ENCODE peak calls at places on chromosome 1, in eight cellular contexts. D is foreskin fibroblast, F is AG04450, Z is BJ, T is MCF 10A, L is HL-60, G is cardiac muscle cell, R is OCI-LY7. I is an unnamed sample.

GRCh38 chr1:52288286-52288685 is 77.7 kb downstream of the CC2D1B start:
- DNase-seq in R (no peak), Z (no peak), G (no peak), L (no peak), D (peak; percentile 67), T (no peak), F (no peak), I (no peak)

GRCh38 chr1:7042322-7043231 is 257.3 kb downstream of the CAMTA1 start:
- DNase-seq in T (peak; percentile 49), G (peak; percentile 45), F (no peak), L (no peak), R (peak; percentile 40), Z (no peak), D (peak; percentile 50), I (peak; percentile 61)

GRCh38 chr1:64539808-64540207 is 69.9 kb downstream of the CACHD1 start:
- DNase-seq in R (no peak), T (peak; percentile 37), L (no peak), Z (no peak), F (no peak), G (peak; percentile 74), D (peak; percentile 79), I (no peak)

GRCh38 chr1:159015440-159015909 is 5.8 kb downstream of the IFI16 start:
- DNase-seq in Z (peak; percentile 42), F (peak; percentile 74), D (peak; percentile 93), L (peak; percentile 94), R (peak; percentile 91), T (peak; percentile 96), G (no peak), I (peak; percentile 63)

GRCh38 chr1:107184888-107185287 is 44.0 kb downstream of the NTNG1 start:
- DNase-seq in F (no peak), G (no peak), D (no peak), R (no peak), Z (no peak), T (no peak), L (no peak), I (no peak)

GRCh38 chr1:244897476-244898254 is 33.3 kb upstream of the HNRNPU start:
- DNase-seq in L (no peak), Z (no peak), D (no peak), T (no peak), F (no peak), R (no peak), G (no peak), I (no peak)

GRCh38 chr1:170619167-170620030 is 44.5 kb upstream of the PRRX1 start:
- DNase-seq in G (no peak), D (peak; percentile 81), L (no peak), Z (no peak), R (no peak), T (peak; percentile 61), F (no peak), I (no peak)

GRCh38 chr1:94191216-94191615 is 46.2 kb downstream of the ARHGAP29 start:
- DNase-seq in L (no peak), D (no peak), F (no peak), G (no peak), R (no peak), T (no peak), Z (no peak), I (no peak)

GRCh38 chr1:2415801-2416208 is 3.4 kb upstream of the PEX10 start:
- DNase-seq in F (no peak), L (no peak), T (no peak), D (no peak), R (peak; percentile 73), G (no peak), Z (no peak), I (peak; percentile 78)

GRCh38 chr1:64915381-64916274 is 50.7 kb downstream of the JAK1 start:
- DNase-seq in Z (peak; percentile 26), G (no peak), D (peak; percentile 78), R (no peak), L (no peak), T (peak; percentile 86), F (peak; percentile 58), I (no peak)

GRCh38 chr1:230979389-230979716 is 459 bp downstream of the ARV1 start:
- DNase-seq in D (no peak), T (no peak), G (no peak), R (no peak), L (no peak), Z (no peak), F (no peak), I (no peak)
- TF ChIP-seq CTCF in D (no peak), T (no peak), G (no peak), R (peak; percentile 12), L (no peak), Z (no peak), F (no peak), I (no peak)

GRCh38 chr1:12407050-12407961 is 177.5 kb downstream of the VPS13D start:
- DNase-seq in L (no peak), Z (peak; percentile 77), G (no peak), T (peak; percentile 64), D (peak; percentile 79), R (no peak), F (peak; percentile 55), I (peak; percentile 18)
- TF ChIP-seq CTCF in L (no peak), Z (peak; percentile 44), G (peak; percentile 45), T (peak; percentile 27), D (peak; percentile 40), R (peak; percentile 33), F (peak; percentile 56), I (no peak)

DNA sequence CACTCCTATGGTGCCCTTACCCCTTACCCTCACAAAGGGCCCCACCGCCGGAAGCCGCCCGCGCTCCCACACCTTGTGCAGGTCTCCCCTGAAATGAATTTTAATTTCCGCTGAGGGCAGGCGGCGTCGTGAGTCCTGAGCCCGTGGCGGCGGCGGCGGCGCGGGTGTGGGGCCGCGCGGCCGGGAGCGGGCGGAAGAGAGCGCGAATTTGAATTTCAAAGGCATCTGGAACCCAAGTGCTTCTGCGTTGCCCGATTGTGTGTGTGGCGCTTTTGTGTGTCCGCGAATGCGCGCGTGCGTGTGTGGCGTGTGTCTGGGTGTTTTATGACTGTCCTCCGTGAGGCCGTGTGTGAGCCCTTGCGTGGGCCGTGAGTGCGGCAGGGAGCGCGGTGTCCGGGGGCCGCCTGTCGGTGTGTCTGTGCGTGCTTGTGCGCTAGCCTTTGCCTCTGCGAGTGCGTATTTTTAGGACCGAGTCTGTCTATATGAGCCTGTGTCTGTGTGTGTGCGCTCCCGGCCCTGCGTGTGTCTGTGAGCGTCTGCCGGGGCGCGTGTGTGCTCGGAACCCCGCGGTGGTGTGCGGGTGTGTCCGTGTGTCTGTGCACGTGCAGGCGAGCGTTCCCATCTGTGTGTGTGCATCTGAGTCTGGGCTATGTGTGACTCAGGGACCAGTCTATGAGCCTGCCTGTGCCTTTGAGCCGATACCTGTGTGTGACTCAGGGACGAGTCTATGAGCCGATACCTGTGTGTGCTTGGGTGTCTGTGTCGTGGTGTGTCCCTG is 7.9 kb upstream of the ADGRB2 start:
- DNase-seq in G (no peak), R (peak; percentile 40), D (peak; percentile 51), T (no peak), L (no peak), Z (no peak), F (no peak), I (no peak)
- TF ChIP-seq CTCF in G (no peak), R (peak; percentile 22), D (peak; percentile 12), T (no peak), L (no peak), Z (peak; percentile 31), F (peak; percentile 25), I (no peak)

GRCh38 chr1:57060451-57060850 is 94.6 kb upstream of the C8B start:
- DNase-seq in Z (no peak), G (no peak), F (no peak), L (no peak), R (no peak), D (no peak), T (no peak), I (no peak)

GRCh38 chr1:57058652-57059501 is 93.1 kb upstream of the C8B start:
- DNase-seq in F (no peak), R (no peak), G (no peak), L (no peak), D (no peak), T (no peak), Z (no peak), I (no peak)

GRCh38 chr1:57063427-57063826 is 97.6 kb upstream of the C8B start:
- DNase-seq in T (no peak), Z (no peak), F (no peak), D (no peak), G (no peak), L (no peak), R (no peak), I (no peak)

GRCh38 chr1:57064379-57064778 is 98.6 kb upstream of the C8B start:
- DNase-seq in R (no peak), D (no peak), G (no peak), F (no peak), T (no peak), L (no peak), Z (no peak), I (no peak)

GRCh38 chr1:57061369-57061768 is 95.6 kb upstream of the C8B start:
- DNase-seq in Z (no peak), R (no peak), T (peak; percentile 16), F (no peak), G (peak; percentile 43), L (no peak), D (peak; percentile 45), I (no peak)
- TF ChIP-seq CTCF in Z (no peak), R (no peak), T (no peak), F (no peak), G (no peak), L (no peak), D (peak; percentile 11), I (no peak)